ENCODE peak calls at places on chromosomes 7 and 10, in four cellular contexts. J is adipocyte; C is mammary epithelial cell; M is naive thymus-derived CD4-positive, alpha-beta T cell. U is an unnamed sample.

GRCh38 chr10:49328401-49329185 is 29.6 kb downstream of the C10orf71 start:
- DNase-seq in M (no peak), C (no peak), J (no peak), U (no peak)

GRCh38 chr10:94293344-94293743 is 69.4 kb downstream of the NOC3L start:
- DNase-seq in C (no peak), M (no peak), J (peak; percentile 42), U (no peak)

GRCh38 chr10:27344568-27345454 is 104.2 kb upstream of the ACBD5 start:
- DNase-seq in C (no peak), M (no peak), J (no peak), U (no peak)

GRCh38 chr10:24716295-24716694 is 7.4 kb downstream of the ARHGAP21 start:
- DNase-seq in M (no peak), J (no peak), C (no peak), U (peak; percentile 86)

GRCh38 chr7:148501707-148502139 is 88.8 kb upstream of the C7orf33 start:
- DNase-seq in J (peak; percentile 22), M (no peak), C (no peak), U (peak; percentile 33)

GRCh38 chr10:34231441-34232180 is 583.5 kb downstream of the PARD3 start:
- DNase-seq in M (no peak), J (no peak), C (no peak), U (peak; percentile 67)

GRCh38 chr7:36115448-36116321 is 37.4 kb upstream of the EEPD1 start:
- DNase-seq in J (peak; percentile 96), C (peak; percentile 95), M (no peak), U (peak; percentile 97)

GRCh38 chr10:68553599-68553998 is 6.5 kb upstream of the TET1 start:
- DNase-seq in M (no peak), C (no peak), J (no peak), U (no peak)

GRCh38 chr10:21292763-21293517 is 232.5 kb downstream of the SKIDA1 start:
- DNase-seq in C (peak; percentile 93), M (no peak), J (peak; percentile 95), U (peak; percentile 2)

GRCh38 chr7:84446991-84447480 is 252.4 kb upstream of the SEMA3A start:
- DNase-seq in J (no peak), C (no peak), M (no peak), U (no peak)

GRCh38 chr7:44057849-44058758 is 7.3 kb downstream of the PGAM2 start:
- DNase-seq in M (no peak), J (no peak), C (peak; percentile 75), U (no peak)

GRCh38 chr7:129574487-129574886 is 37.0 kb upstream of the NRF1 start:
- DNase-seq in M (no peak), C (peak; percentile 19), J (peak; percentile 29), U (peak; percentile 46)

GRCh38 chr10:133388265-133388972 is 5.5 kb upstream of the MTG1 start:
- DNase-seq in C (no peak), M (no peak), J (no peak), U (no peak)

GRCh38 chr7:140829720-140830119 is 95.0 kb downstream of the BRAF start:
- DNase-seq in M (no peak), J (no peak), C (no peak), U (no peak)

GRCh38 chr10:69101451-69102095 is 13.7 kb downstream of the SRGN start:
- DNase-seq in M (no peak), C (peak; percentile 26), J (no peak), U (no peak)

GRCh38 chr10:84201244-84201606 is 6.9 kb downstream of the CDHR1 start:
- DNase-seq in J (no peak), C (no peak), M (no peak), U (no peak)

GRCh38 chr7:81648716-81649115 is 121.1 kb downstream of the HGF start:
- DNase-seq in C (no peak), M (no peak), J (no peak), U (no peak)

GRCh38 chr7:130154131-130154500 is 51.1 kb downstream of the TMEM209 start:
- DNase-seq in J (no peak), C (no peak), M (no peak), U (peak; percentile 45)

GRCh38 chr7:151674161-151674920 is 154.6 kb upstream of the RHEB start:
- DNase-seq in J (no peak), M (no peak), C (no peak), U (peak; percentile 79)

GRCh38 chr7:27419581-27420177 is 177.1 kb downstream of the EVX1 start:
- DNase-seq in M (no peak), J (no peak), C (peak; percentile 79), U (peak; percentile 40)

GRCh38 chr7:2301510-2301860 is 12.8 kb downstream of the SNX8 start:
- DNase-seq in M (no peak), C (no peak), J (no peak), U (no peak)

GRCh38 chr7:55641273-55641691 is 69.0 kb upstream of the VOPP1 start:
- DNase-seq in C (peak; percentile 78), J (peak; percentile 86), M (peak; percentile 63), U (peak; percentile 69)

GRCh38 chr7:131747625-131748024 is 191.2 kb upstream of the PODXL start:
- DNase-seq in M (no peak), C (no peak), J (no peak), U (no peak)

GRCh38 chr10:95229724-95230627 is 35.9 kb downstream of the ACSM6 start:
- DNase-seq in M (no peak), J (peak; percentile 88), C (peak; percentile 96), U (no peak)

GRCh38 chr7:38187794-38188472 is 9.9 kb downstream of the STARD3NL start:
- DNase-seq in C (no peak), J (no peak), M (no peak), U (no peak)

GRCh38 chr7:28165971-28166955 is 14.3 kb downstream of the JAZF1 start:
- DNase-seq in M (no peak), C (peak; percentile 68), J (peak; percentile 93), U (no peak)

GRCh38 chr10:62248465-62248864 is 20.2 kb downstream of the RTKN2 start:
- DNase-seq in J (peak; percentile 64), M (no peak), C (no peak), U (no peak)
- H3K27me3 ChIP-seq in J (no peaks in the 10 kb centered on the region), M (no peaks in the 10 kb centered on the region), C (no peaks in the 10 kb centered on the region), U (no peaks in the 10 kb centered on the region)

GRCh38 chr7:157737151-157738063 is 400.6 kb downstream of the DNAJB6 start:
- DNase-seq in C (no peak), J (no peak), M (no peak), U (no peak)

GRCh38 chr7:157739650-157740049 is 402.8 kb downstream of the DNAJB6 start:
- DNase-seq in M (no peak), C (no peak), J (no peak), U (no peak)

GRCh38 chr7:157738064-157738460 is 401.3 kb downstream of the DNAJB6 start:
- DNase-seq in J (no peak), M (no peak), C (no peak), U (no peak)

GRCh38 chr7:157740251-157740650 is 403.4 kb downstream of the DNAJB6 start:
- DNase-seq in M (no peak), J (no peak), C (no peak), U (no peak)

GRCh38 chr7:157739056-157739455 is 402.3 kb downstream of the DNAJB6 start:
- DNase-seq in C (no peak), M (no peak), J (no peak), U (no peak)
- H3K27me3 ChIP-seq in C (no peaks in the 10 kb centered on the region), M (no peaks in the 10 kb centered on the region), J (no peaks in the 10 kb centered on the region), U (no peaks in the 10 kb centered on the region)

DNA sequence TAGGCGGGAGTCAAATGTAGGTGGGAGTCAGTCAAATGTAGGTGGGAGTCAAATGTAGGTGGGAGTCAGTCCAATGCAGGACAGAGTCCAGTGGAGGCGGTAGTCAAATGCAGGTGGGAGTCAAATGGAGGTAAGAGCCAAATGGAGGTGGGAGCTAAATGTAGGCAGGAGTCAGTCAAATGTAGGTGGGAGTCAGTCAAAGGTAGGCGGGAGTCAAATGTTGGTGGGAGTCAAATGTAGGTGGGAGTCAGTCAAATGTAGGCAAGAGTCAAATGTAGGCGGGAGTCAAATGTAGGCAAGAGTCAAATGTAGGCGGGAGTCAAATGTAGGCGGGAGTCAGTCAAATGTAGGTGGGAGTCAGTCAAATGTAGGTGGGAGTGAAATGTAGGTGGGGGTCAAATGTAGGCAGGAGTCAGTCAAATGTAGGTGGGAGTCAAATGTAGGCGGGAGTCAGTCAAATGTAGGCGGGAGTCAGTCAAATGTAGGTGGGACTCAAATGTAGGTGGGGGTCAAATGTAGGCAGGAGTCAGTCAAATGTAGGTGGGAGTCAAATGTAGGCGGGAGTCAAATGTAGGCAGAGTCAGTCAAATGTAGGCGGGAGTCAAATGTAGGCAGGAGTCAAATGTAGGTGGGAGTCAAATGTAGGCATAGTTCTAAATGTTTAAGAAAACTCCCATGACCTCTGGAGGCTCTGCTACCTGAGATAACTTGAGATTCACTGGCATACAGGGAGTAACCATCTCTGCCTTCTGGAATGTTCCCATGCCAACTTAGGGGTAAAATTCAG is 30.2 kb upstream of the ZFAND2A start:
- DNase-seq in C (no peak), J (no peak), M (no peak), U (no peak)
- H3K27me3 ChIP-seq in C (peaks cover 3% of the 10 kb centered on the region), J (peaks cover 55% of the 10 kb centered on the region), M (no peaks in the 10 kb centered on the region), U (no peaks in the 10 kb centered on the region)

GRCh38 chr10:6068422-6068821 is 6.3 kb upstream of the IL2RA start:
- DNase-seq in M (peak; percentile 74), C (no peak), J (no peak), U (no peak)

GRCh38 chr10:6069101-6069931 is 7.1 kb upstream of the IL2RA start:
- DNase-seq in C (no peak), J (no peak), M (peak; percentile 55), U (no peak)

GRCh38 chr10:6072215-6072941 is 10.2 kb upstream of the IL2RA start:
- DNase-seq in C (no peak), M (no peak), J (no peak), U (no peak)

GRCh38 chr10:6071181-6072175 is 9.3 kb upstream of the IL2RA start:
- DNase-seq in C (no peak), J (no peak), M (no peak), U (no peak)

GRCh38 chr10:6070647-6071046 is 8.5 kb upstream of the IL2RA start:
- DNase-seq in J (no peak), C (no peak), M (no peak), U (no peak)
- H3K27me3 ChIP-seq in J (no peaks in the 10 kb centered on the region), C (no peaks in the 10 kb centered on the region), M (no peaks in the 10 kb centered on the region), U (no peaks in the 10 kb centered on the region)

U was measured in small intestine.